ENCODE peak calls at places on chromosome 20, in six cellular contexts. One of them, this sample, is unnamed.

GRCh38 chr20:62234346-62234745 is 4.0 kb upstream of the OSBPL2 start:
- DNase-seq in anterior cingulate cortex: no peak
- DNase-seq in pons: no peak
- DNase-seq in NCI-H1105: no peak
- DNase-seq in kidney tubule cell: no peak
- DNase-seq in NCI-H748 treated with DMSO at 0.1 percent for 48 hours: no peak
- DNase-seq in this sample: no peak

GRCh38 chr20:51444922-51445438 is 97.5 kb downstream of the NFATC2 start:
- DNase-seq in anterior cingulate cortex: no peak
- DNase-seq in pons: no peak
- DNase-seq in NCI-H1105: no peak
- DNase-seq in kidney tubule cell: no peak
- DNase-seq in NCI-H748 treated with DMSO at 0.1 percent for 48 hours: no peak
- DNase-seq in this sample: no peak

GRCh38 chr20:24046905-24047304 is 58.3 kb upstream of the GGTLC1 start:
- DNase-seq in anterior cingulate cortex: no peak
- DNase-seq in pons: no peak
- DNase-seq in NCI-H1105: no peak
- DNase-seq in kidney tubule cell: no peak
- DNase-seq in NCI-H748 treated with DMSO at 0.1 percent for 48 hours: no peak
- DNase-seq in this sample: no peak

GRCh38 chr20:49279677-49280462 is 2.0 kb upstream of the ZNFX1 start:
- DNase-seq in anterior cingulate cortex: no peak
- DNase-seq in pons: no peak
- DNase-seq in NCI-H1105: no peak
- DNase-seq in kidney tubule cell: peak; percentile 28
- DNase-seq in NCI-H748 treated with DMSO at 0.1 percent for 48 hours: no peak
- DNase-seq in this sample: no peak

GRCh38 chr20:32364554-32365208 is 6.5 kb downstream of the ASXL1 start:
- DNase-seq in anterior cingulate cortex: no peak
- DNase-seq in pons: no peak
- DNase-seq in NCI-H1105: no peak
- DNase-seq in kidney tubule cell: no peak
- DNase-seq in NCI-H748 treated with DMSO at 0.1 percent for 48 hours: no peak
- DNase-seq in this sample: no peak

GRCh38 chr20:59087829-59088433 is 45.3 kb upstream of the PRELID3B start:
- DNase-seq in anterior cingulate cortex: peak; percentile 9
- DNase-seq in pons: peak; percentile 73
- DNase-seq in NCI-H1105: peak; percentile 79
- DNase-seq in kidney tubule cell: peak; percentile 66
- DNase-seq in NCI-H748 treated with DMSO at 0.1 percent for 48 hours: peak; percentile 71
- DNase-seq in this sample: peak; percentile 83

GRCh38 chr20:3471397-3472021 is 691 bp downstream of the ATRN start:
- DNase-seq in anterior cingulate cortex: no peak
- DNase-seq in pons: no peak
- DNase-seq in NCI-H1105: no peak
- DNase-seq in kidney tubule cell: no peak
- DNase-seq in NCI-H748 treated with DMSO at 0.1 percent for 48 hours: no peak
- DNase-seq in this sample: no peak

GRCh38 chr20:1377341-1377871 is 15.4 kb downstream of the FKBP1A start:
- DNase-seq in anterior cingulate cortex: no peak
- DNase-seq in pons: no peak
- DNase-seq in NCI-H1105: no peak
- DNase-seq in kidney tubule cell: peak; percentile 65
- DNase-seq in NCI-H748 treated with DMSO at 0.1 percent for 48 hours: no peak
- DNase-seq in this sample: no peak

GRCh38 chr20:63572788-63573738 is 976 bp downstream of the HELZ2 start:
- DNase-seq in anterior cingulate cortex: no peak
- DNase-seq in pons: no peak
- DNase-seq in NCI-H1105: no peak
- DNase-seq in kidney tubule cell: peak; percentile 23
- DNase-seq in NCI-H748 treated with DMSO at 0.1 percent for 48 hours: no peak
- DNase-seq in this sample: no peak

GRCh38 chr20:3559231-3559630 is 88.4 kb downstream of the ATRN start:
- DNase-seq in anterior cingulate cortex: no peak
- DNase-seq in pons: no peak
- DNase-seq in NCI-H1105: no peak
- DNase-seq in kidney tubule cell: no peak
- DNase-seq in NCI-H748 treated with DMSO at 0.1 percent for 48 hours: no peak
- DNase-seq in this sample: no peak

GRCh38 chr20:53579581-53580375 is 13.9 kb downstream of the ZNF217 start:
- DNase-seq in anterior cingulate cortex: no peak
- DNase-seq in pons: no peak
- DNase-seq in NCI-H1105: no peak
- DNase-seq in kidney tubule cell: peak; percentile 50
- DNase-seq in NCI-H748 treated with DMSO at 0.1 percent for 48 hours: no peak
- DNase-seq in this sample: no peak

GRCh38 chr20:48453477-48454093 is 374.2 kb downstream of the PREX1 start:
- DNase-seq in anterior cingulate cortex: no peak
- DNase-seq in pons: no peak
- DNase-seq in NCI-H1105: no peak
- DNase-seq in kidney tubule cell: no peak
- DNase-seq in NCI-H748 treated with DMSO at 0.1 percent for 48 hours: no peak
- DNase-seq in this sample: no peak